ENCODE peak calls at places on chromosomes 4 and X, in five cellular contexts. H is NAMALWA; R is HEK293T; G is stimulated activated CD4-positive, alpha-beta T cell treated with anti-CD3 and anti-CD28 coated beads, Interleukin-4, amount 100 ng/mL, for 4 hours; P is Right ventricle myocardium inferior. L is an unnamed sample.

GRCh38 chr4:152778656-152779512 is 646 bp downstream of the TIGD4 start:
- DNase-seq in H (peak), R (peak), G (peak), P (peak), L (no peak)

GRCh38 chr4:79865253-79865652 is 207.8 kb downstream of the ANTXR2 start:
- DNase-seq in H (no peak), R (no peak), G (no peak), P (no peak), L (no peak)

GRCh38 chr4:73864973-73865372 is 4.2 kb upstream of the CXCL1 start:
- DNase-seq in H (no peak), R (no peak), G (no peak), P (no peak), L (no peak)

GRCh38 chrX:74421181-74422028 is at the start of gene SLC16A2:
- DNase-seq in H (no peak), R (peak), G (peak), P (peak), L (peak)

GRCh38 chr4:14130551-14130950 is 503.0 kb upstream of the BOD1L1 start:
- DNase-seq in H (no peak), R (no peak), G (no peak), P (no peak), L (no peak)

GRCh38 chr4:38856046-38856445 is 571 bp downstream of the TLR6 start:
- DNase-seq in H (peak), R (no peak), G (no peak), P (no peak), L (no peak)

GRCh38 chr4:95061220-95061619 is 303.5 kb downstream of the BMPR1B start:
- DNase-seq in H (no peak), R (no peak), G (no peak), P (no peak), L (no peak)

GRCh38 chr4:116953947-116954346 is 131.4 kb downstream of the TRAM1L1 start:
- DNase-seq in H (no peak), R (no peak), G (no peak), P (no peak), L (no peak)

GRCh38 chr4:165814256-165815010 is 58.6 kb upstream of the TLL1 start:
- DNase-seq in H (no peak), R (no peak), G (no peak), P (no peak), L (peak)

GRCh38 chr4:39616651-39617050 is 22.0 kb downstream of the SMIM14 start:
- DNase-seq in H (no peak), R (no peak), G (no peak), P (no peak), L (no peak)

GRCh38 chr4:153137168-153137567 is 67.1 kb upstream of the TRIM2 start:
- DNase-seq in H (no peak), R (no peak), G (no peak), P (no peak), L (no peak)

GRCh38 chr4:15797320-15797719 is 19.2 kb downstream of the CD38 start:
- DNase-seq in H (no peak), R (no peak), G (no peak), P (no peak), L (no peak)

GRCh38 chrX:129783176-129783776 is 3.5 kb downstream of the SASH3 start:
- DNase-seq in H (no peak), R (no peak), G (peak), P (no peak), L (no peak)

GRCh38 chr4:77728420-77728819 is 90.7 kb downstream of the CNOT6L start:
- DNase-seq in H (no peak), R (no peak), G (no peak), P (no peak), L (no peak)

GRCh38 chrX:10519278-10519677 is 101.1 kb downstream of the MID1 start:
- DNase-seq in H (no peak), R (no peak), G (no peak), P (no peak), L (no peak)

GRCh38 chr4:179097741-179098140 is 1655.5 kb upstream of the AGA start:
- DNase-seq in H (peak), R (peak), G (no peak), P (no peak), L (no peak)

GRCh38 chrX:149825424-149825823 is 43.7 kb downstream of the MAGEA9 start:
- DNase-seq in H (peak), R (peak), G (peak), P (no peak), L (peak)

GRCh38 chr4:42282081-42282901 is 115.0 kb upstream of the SHISA3 start:
- DNase-seq in H (peak), R (peak), G (no peak), P (no peak), L (peak)

GRCh38 chr4:119604266-119604665 is 24.3 kb downstream of the PDE5A start:
- DNase-seq in H (no peak), R (no peak), G (no peak), P (no peak), L (no peak)

GRCh38 chrX:136608295-136608933 is 39.5 kb upstream of the CD40LG start:
- DNase-seq in H (peak), R (no peak), G (peak), P (peak), L (no peak)

GRCh38 chr4:156190606-156191005 is 236.9 kb upstream of the CTSO start:
- DNase-seq in H (no peak), R (no peak), G (no peak), P (no peak), L (no peak)

GRCh38 chr4:56757270-56757746 is 64.2 kb downstream of the SPINK2 start:
- DNase-seq in H (peak), R (no peak), G (peak), P (no peak), L (no peak)

GRCh38 chrX:9943420-9943819 is 23.7 kb upstream of the CLDN34 start:
- DNase-seq in H (no peak), R (no peak), G (no peak), P (no peak), L (no peak)

GRCh38 chrX:44872319-44872816 is 620 bp upstream of the KDM6A start:
- DNase-seq in H (peak), R (no peak), G (peak), P (peak), L (peak)

GRCh38 chr4:113222431-113222979 is 173.1 kb downstream of the ANK2 start:
- DNase-seq in H (no peak), R (no peak), G (no peak), P (no peak), L (no peak)

GRCh38 chrX:11881485-11882170 is 123.6 kb downstream of the MSL3 start:
- DNase-seq in H (no peak), R (no peak), G (no peak), P (no peak), L (no peak)

GRCh38 chr4:77600521-77601451 is 4.8 kb upstream of the CXCL13 start:
- DNase-seq in H (peak), R (peak), G (no peak), P (no peak), L (no peak)

GRCh38 chr4:181770971-181771370 is 472.2 kb upstream of the TENM3 start:
- DNase-seq in H (no peak), R (no peak), G (no peak), P (no peak), L (no peak)

GRCh38 chrX:107766470-107767140 is 9.0 kb downstream of the TSC22D3 start:
- DNase-seq in H (no peak), R (no peak), G (no peak), P (peak), L (no peak)

L was measured in NCI-H1105.